ENCODE peak calls at places on chromosomes 5 and 9, in eight cellular contexts. J is posterior vena cava; Z is activated T-helper 9 cell treated with anti-CD3 and anti-CD28 coated beads, Interleukin-2, amount 50 U/mL, for 16 hours; L is cardiac fibroblast; W is stimulated activated CD8-positive, alpha-beta memory T cell treated with anti-CD3 and anti-CD28 coated beads, Interleukin-2, amount 100 ng/mL, for 48 hours; D is transverse colon; T is SW 1271; E is spleen. V is an unnamed sample.

GRCh38 chr9:131641618-131642495 is 96.5 kb downstream of the PRRT1B start:
- DNase-seq in J (no peak), Z (no peak), L (no peak), W (no peak), D (peak; percentile 68), T (no peak), E (no peak), V (no peak)

GRCh38 chr9:98765276-98765675 is 31.1 kb downstream of the ANKS6 start:
- DNase-seq in J (no peak), Z (no peak), L (no peak), W (no peak), D (no peak), T (no peak), E (no peak), V (no peak)

GRCh38 chr9:98861881-98862501 is 54.5 kb downstream of the GALNT12 start:
- DNase-seq in J (peak; percentile 83), Z (no peak), L (peak; percentile 98), W (no peak), D (no peak), T (no peak), E (no peak), V (no peak)

GRCh38 chr9:99103505-99103904 is 1.4 kb upstream of the TGFBR1 start:
- DNase-seq in J (no peak), Z (no peak), L (no peak), W (no peak), D (no peak), T (no peak), E (no peak), V (no peak)

GRCh38 chr9:136855461-136856077 is 3.4 kb downstream of the MAMDC4 start:
- DNase-seq in J (no peak), Z (no peak), L (no peak), W (no peak), D (no peak), T (no peak), E (peak; percentile 78), V (no peak)

GRCh38 chr9:91151014-91151740 is 210.5 kb downstream of the AUH start:
- DNase-seq in J (no peak), Z (no peak), L (peak; percentile 74), W (no peak), D (no peak), T (no peak), E (no peak), V (peak; percentile 73)

GRCh38 chr9:136342191-136343120 is 15.1 kb downstream of the GPSM1 start:
- DNase-seq in J (peak; percentile 95), Z (peak; percentile 41), L (peak; percentile 56), W (peak; percentile 75), D (peak; percentile 87), T (peak; percentile 28), E (peak; percentile 90), V (peak; percentile 83)

GRCh38 chr5:145666591-145666990 is 168.6 kb downstream of the PRELID2 start:
- DNase-seq in J (no peak), Z (no peak), L (no peak), W (no peak), D (no peak), T (no peak), E (no peak), V (no peak)

GRCh38 chr9:34957492-34958410 is at the start of gene PHF24:
- DNase-seq in J (peak; percentile 73), Z (no peak), L (no peak), W (no peak), D (no peak), T (no peak), E (peak; percentile 81), V (no peak)

GRCh38 chr5:179819296-179820126 is 1.2 kb upstream of the SQSTM1 start:
- DNase-seq in J (peak; percentile 91), Z (peak; percentile 39), L (peak; percentile 78), W (no peak), D (peak; percentile 77), T (peak; percentile 62), E (peak; percentile 93), V (peak; percentile 52)

GRCh38 chr5:62362701-62363100 is 41.0 kb downstream of the DIMT1 start:
- DNase-seq in J (no peak), Z (no peak), L (no peak), W (no peak), D (no peak), T (no peak), E (no peak), V (no peak)

GRCh38 chr5:136094189-136094912 is 38.3 kb upstream of the SMAD5 start:
- DNase-seq in J (no peak), Z (no peak), L (no peak), W (no peak), D (peak; percentile 72), T (no peak), E (no peak), V (no peak)

GRCh38 chr5:174348582-174348981 is 303.1 kb downstream of the NSG2 start:
- DNase-seq in J (no peak), Z (no peak), L (peak; percentile 15), W (no peak), D (no peak), T (no peak), E (no peak), V (no peak)

GRCh38 chr5:58447231-58447630 is 12.7 kb downstream of the PLK2 start:
- DNase-seq in J (no peak), Z (no peak), L (peak; percentile 53), W (no peak), D (no peak), T (no peak), E (no peak), V (no peak)

GRCh38 chr9:115042781-115043509 is 75.0 kb downstream of the TNC start:
- DNase-seq in J (no peak), Z (no peak), L (no peak), W (peak; percentile 23), D (no peak), T (no peak), E (no peak), V (no peak)

GRCh38 chr9:110152704-110153374 is 55.1 kb downstream of the C9orf152 start:
- DNase-seq in J (no peak), Z (no peak), L (peak; percentile 78), W (no peak), D (no peak), T (peak; percentile 66), E (no peak), V (no peak)

GRCh38 chr5:65255294-65255693 is 226.4 kb downstream of the ADAMTS6 start:
- DNase-seq in J (no peak), Z (no peak), L (no peak), W (no peak), D (no peak), T (no peak), E (no peak), V (no peak)

GRCh38 chr5:66875325-66875724 is 279.1 kb downstream of the MAST4 start:
- DNase-seq in J (no peak), Z (no peak), L (no peak), W (no peak), D (no peak), T (no peak), E (no peak), V (no peak)

GRCh38 chr9:91186311-91187101 is 175.2 kb downstream of the AUH start:
- DNase-seq in J (no peak), Z (no peak), L (peak; percentile 51), W (no peak), D (no peak), T (no peak), E (no peak), V (peak; percentile 56)

GRCh38 chr5:83564069-83564749 is 92.7 kb downstream of the VCAN start:
- DNase-seq in J (no peak), Z (no peak), L (peak; percentile 70), W (no peak), D (no peak), T (peak; percentile 55), E (no peak), V (no peak)

GRCh38 chr9:16867571-16868311 is 2.7 kb downstream of the BNC2 start:
- DNase-seq in J (no peak), Z (no peak), L (peak; percentile 76), W (no peak), D (no peak), T (no peak), E (no peak), V (no peak)

GRCh38 chr5:138663009-138663408 is 87.8 kb upstream of the HSPA9 start:
- DNase-seq in J (peak; percentile 40), Z (no peak), L (no peak), W (no peak), D (no peak), T (no peak), E (no peak), V (no peak)

GRCh38 chr5:57316798-57317327 is 143.0 kb downstream of the GPBP1 start:
- DNase-seq in J (no peak), Z (no peak), L (peak; percentile 97), W (no peak), D (peak; percentile 11), T (peak; percentile 17), E (no peak), V (no peak)

GRCh38 chr5:15008476-15008875 is 136.9 kb upstream of the ANKH start:
- DNase-seq in J (peak; percentile 98), Z (no peak), L (peak; percentile 97), W (no peak), D (peak; percentile 87), T (peak; percentile 74), E (no peak), V (no peak)

GRCh38 chr9:98031935-98032334 is 24.6 kb upstream of the NANS start:
- DNase-seq in J (no peak), Z (no peak), L (peak; percentile 64), W (no peak), D (no peak), T (peak; percentile 48), E (no peak), V (no peak)

GRCh38 chr5:126341906-126342625 is 81.1 kb upstream of the GRAMD2B start:
- DNase-seq in J (no peak), Z (no peak), L (no peak), W (no peak), D (no peak), T (no peak), E (no peak), V (no peak)

GRCh38 chr5:1079961-1080360 is 31.9 kb downstream of the SLC12A7 start:
- DNase-seq in J (no peak), Z (no peak), L (no peak), W (no peak), D (no peak), T (no peak), E (no peak), V (no peak)

GRCh38 chr9:111036946-111037743 is 1.1 kb downstream of the LPAR1 start:
- DNase-seq in J (no peak), Z (no peak), L (peak; percentile 61), W (no peak), D (no peak), T (peak; percentile 38), E (no peak), V (no peak)

GRCh38 chr5:139392678-139393496 is 2.0 kb downstream of the PROB1 start:
- DNase-seq in J (peak; percentile 89), Z (peak; percentile 71), L (no peak), W (peak; percentile 85), D (peak; percentile 89), T (peak; percentile 83), E (peak; percentile 97), V (peak; percentile 85)

V was measured in stimulated activated effector memory CD8-positive, alpha-beta T cell treated with anti-CD3 and anti-CD28 coated beads, Interleukin-12 subunit alpha, Interleukin-12 subunit beta, amount 100 ng/mL, for 72 hours.